ENCODE peak calls at places on chromosomes 6 and 20, in eight cellular contexts. V is endothelial cell of umbilical vein, Z is GM12865, S is AG04450, E is dorsolateral prefrontal cortex, X is kidney epithelial cell, A is H1, T is RWPE2. K is an unnamed sample.

GRCh38 chr20:62614085-62614960 is 28.0 kb upstream of the SLCO4A1 start:
- DNase-seq in S (no peak), E (no peak), X (no peak), Z (no peak), T (peak), A (no peak), V (no peak), K (no peak)

GRCh38 chr20:51579137-51579536 is 36.6 kb upstream of the NFATC2 start:
- DNase-seq in S (no peak), A (no peak), E (no peak), V (no peak), Z (no peak), X (no peak), T (no peak), K (no peak)

GRCh38 chr6:109511832-109512231 is 28.8 kb upstream of the ZBTB24 start:
- DNase-seq in T (no peak), S (no peak), V (no peak), X (no peak), E (no peak), A (no peak), Z (no peak), K (no peak)

GRCh38 chr20:38338849-38339520 is 7.3 kb upstream of the LBP start:
- DNase-seq in T (no peak), E (no peak), Z (no peak), V (no peak), S (no peak), A (peak), X (no peak), K (no peak)

GRCh38 chr20:57632286-57632685 is 12.1 kb upstream of the ZBP1 start:
- DNase-seq in X (no peak), V (no peak), S (no peak), A (no peak), E (no peak), T (no peak), Z (no peak), K (no peak)

GRCh38 chr6:92126983-92127382 is 1292.4 kb downstream of the EPHA7 start:
- DNase-seq in V (no peak), X (no peak), T (no peak), E (no peak), A (no peak), S (no peak), Z (no peak), K (no peak)

GRCh38 chr6:9957330-9957729 is 457.5 kb downstream of the TFAP2A start:
- DNase-seq in X (no peak), S (no peak), T (no peak), V (no peak), A (no peak), Z (no peak), E (no peak), K (no peak)

GRCh38 chr6:32700391-32701040 is 34.1 kb upstream of the HLA-DQB1 start:
- DNase-seq in E (no peak), T (no peak), S (peak), A (peak), V (peak), X (peak), Z (peak), K (peak)

GRCh38 chr6:131858765-131859490 is 51.1 kb downstream of the ENPP1 start:
- DNase-seq in E (no peak), S (no peak), T (no peak), V (peak), A (no peak), X (peak), Z (no peak), K (no peak)

DNA sequence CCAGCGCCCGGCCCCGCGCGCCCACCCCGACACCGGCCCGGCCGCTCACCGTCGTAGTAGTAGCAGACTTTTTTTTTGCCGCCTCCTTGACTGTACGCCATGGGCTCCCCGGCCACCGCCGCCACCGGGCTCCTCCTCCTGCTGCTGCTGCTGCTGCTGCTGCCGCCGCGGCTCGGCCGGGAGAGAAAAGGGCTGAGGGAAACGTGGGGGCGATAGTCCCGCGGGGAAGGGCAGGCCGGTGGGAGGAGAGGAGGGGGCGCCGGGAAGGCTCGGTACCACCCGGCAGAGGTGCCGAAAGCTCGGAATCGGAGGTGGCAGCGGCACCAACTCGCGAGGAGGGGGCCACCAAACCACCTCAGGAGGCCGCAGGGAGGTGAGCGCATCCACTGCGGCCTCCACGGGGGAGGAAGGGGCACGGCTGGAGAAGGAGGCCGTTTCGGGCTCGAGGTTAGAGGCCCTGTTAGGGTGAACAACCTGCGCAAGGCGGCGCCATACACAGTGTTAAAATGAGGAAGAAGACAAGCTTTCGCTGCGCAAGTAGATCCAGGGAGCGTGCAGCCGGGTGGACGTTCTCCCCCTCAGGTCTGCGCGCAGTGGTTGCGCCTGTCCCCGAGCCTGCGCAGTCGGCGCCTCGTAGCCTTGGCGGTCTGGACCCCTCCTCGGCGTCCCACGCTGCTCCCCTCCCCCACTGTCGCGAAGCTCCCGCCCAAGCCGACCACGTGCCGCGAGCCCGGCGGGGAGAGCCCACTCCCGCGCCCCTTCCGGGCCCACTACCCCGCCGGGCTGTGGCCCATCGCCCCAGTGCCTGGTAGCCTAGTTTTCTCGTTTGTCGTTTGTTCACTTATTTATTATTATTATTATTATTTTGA is at the start of gene HDAC2:
- DNase-seq in S (peak), A (peak), T (peak), Z (peak), E (peak), V (peak), X (no peak), K (peak)
- TF ChIP-seq CTCF in S (no peak), A (no peak), T (no peak), Z (peak), E (no peak), V (no peak), X (no peak), K (no peak)

DNA sequence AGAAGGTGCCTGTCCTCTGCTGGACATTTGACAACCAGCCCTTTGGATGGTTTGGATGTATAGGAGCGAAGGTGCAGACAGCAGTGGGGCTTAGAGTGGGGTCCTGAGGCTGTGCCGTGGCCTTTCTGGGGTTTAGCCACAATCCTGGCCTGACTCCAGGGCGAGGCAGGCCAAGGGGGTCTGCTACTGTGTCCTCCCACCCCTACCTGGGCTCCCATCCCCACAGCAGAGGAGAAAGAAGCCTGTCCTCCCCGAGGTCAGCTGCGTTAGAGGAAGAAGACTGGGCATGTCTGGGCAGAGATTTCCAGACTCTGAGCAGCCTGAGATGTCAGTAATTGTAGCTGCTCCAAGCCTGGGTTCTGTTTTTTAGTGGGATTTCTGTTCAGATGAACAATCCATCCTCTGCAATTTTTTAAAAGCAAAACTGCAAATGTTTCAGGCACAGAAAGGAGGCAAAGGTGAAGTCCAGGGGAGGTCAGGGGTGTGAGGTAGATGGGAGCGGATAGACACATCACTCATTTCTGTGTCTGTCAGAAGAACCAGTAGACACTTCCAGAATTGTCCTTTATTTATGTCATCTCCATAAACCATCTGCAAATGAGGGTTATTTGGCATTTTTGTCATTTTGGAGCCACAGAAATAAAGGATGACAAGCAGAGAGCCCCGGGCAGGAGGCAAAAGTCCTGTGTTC is 1.3 kb upstream of the CDKN1A start:
- DNase-seq in Z (no peak), X (no peak), S (no peak), T (no peak), V (peak), E (no peak), A (no peak), K (no peak)
- H3K4me3 ChIP-seq in Z (peak), X (no peak), S (peak), T (no peak), V (no peak), E (no peak), A (no peak), K (no peak)

GRCh38 chr20:45933231-45934045 is 1.0 kb upstream of the PCIF1 start:
- DNase-seq in T (peak), A (peak), V (peak), S (no peak), X (peak), Z (peak), E (peak), K (no peak)
- TF ChIP-seq CTCF in T (peak), A (peak), V (no peak), S (peak), X (peak), Z (peak), E (peak), K (peak)

DNA sequence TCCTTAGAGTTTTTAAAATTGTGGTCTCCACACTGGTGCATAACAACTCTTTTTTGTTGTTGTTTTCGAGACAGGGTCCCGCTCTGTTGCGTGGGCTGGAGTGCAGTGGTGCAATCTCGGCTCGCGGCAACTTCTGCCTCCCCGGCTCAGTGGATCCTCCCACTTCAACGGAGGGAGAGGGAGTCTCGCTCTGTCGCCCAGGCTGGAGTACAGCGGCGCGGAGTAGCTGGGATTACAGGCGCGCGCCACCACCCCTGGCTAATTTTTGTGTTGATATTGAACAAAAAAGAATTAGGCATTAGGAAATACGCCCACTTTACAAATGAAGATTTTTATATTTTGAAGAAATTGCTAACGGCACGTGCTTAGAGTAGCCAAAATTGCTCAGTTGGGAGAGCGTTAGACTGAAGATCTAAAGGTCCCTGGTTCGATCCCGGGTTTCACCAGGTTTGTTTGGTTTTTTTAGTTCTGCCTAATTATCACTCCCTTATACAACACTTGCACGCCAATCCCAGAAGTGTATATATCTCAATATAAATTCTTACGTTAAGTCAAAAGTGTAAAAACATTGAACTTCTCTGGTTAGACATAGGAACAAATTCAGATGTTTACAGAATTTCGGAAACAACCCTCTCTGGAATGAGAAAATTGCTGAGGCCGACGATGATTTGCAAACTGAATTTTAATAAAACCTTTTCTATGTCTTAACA is 159.6 kb downstream of the TRIM27 start:
- DNase-seq in A (no peak), V (no peak), T (no peak), E (no peak), Z (no peak), X (no peak), S (no peak), K (no peak)
- H3K4me3 ChIP-seq in A (peak), V (no peak), T (no peak), E (no peak), Z (no peak), X (no peak), S (no peak), K (no peak)

GRCh38 chr20:36504295-36504694 is 37.0 kb upstream of the MYL9 start:
- DNase-seq in V (no peak), X (no peak), A (no peak), E (no peak), Z (no peak), T (no peak), S (no peak), K (no peak)
- TF ChIP-seq CTCF in V (no peak), X (no peak), A (no peak), E (no peak), Z (no peak), T (peak), S (peak), K (no peak)

DNA sequence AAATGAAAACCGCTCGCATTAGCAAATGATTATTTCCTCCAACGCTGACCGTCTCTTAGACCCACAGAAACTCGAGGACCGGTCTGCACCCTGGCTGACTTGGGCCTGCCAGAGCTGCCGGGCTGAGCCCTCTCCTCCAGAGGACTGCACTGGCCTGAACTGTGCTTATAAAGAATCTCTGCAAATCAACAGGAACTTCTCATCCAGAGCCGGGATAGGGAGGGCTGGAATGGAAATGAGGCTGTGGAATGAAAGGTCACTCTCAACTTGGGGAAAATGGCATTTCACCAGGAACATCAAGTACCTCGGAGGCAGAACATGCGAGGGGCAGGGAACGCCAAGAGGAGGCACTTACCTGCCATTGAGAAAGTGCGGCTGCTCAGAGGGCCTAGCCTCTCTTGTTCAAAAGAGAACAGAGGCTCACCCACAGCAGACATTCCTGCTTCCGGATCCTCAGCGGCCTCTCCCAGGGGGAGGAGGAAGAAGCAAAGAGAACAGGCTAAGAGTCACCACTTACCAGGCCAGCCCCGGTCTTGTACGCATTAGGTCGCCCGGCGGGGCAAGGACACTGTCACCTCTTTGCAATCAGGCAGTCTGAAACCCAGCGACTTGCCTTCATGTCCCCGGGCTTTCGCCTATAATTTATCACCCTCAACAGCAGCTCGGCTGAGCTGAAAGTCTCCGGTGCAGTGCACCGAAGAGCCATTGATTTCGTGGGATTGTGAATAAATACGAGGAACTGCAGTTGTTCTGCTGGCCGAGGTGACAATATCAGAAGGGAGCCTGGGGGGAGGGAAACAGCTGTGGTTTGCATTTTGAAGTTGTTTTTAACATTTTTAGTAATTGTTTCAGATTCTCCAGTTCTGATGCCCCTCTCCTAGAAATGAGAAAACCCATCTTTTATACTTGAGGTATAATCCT is 37.6 kb downstream of the ZMYND8 start:
- DNase-seq in S (no peak), T (peak), X (no peak), Z (no peak), E (peak), A (peak), V (peak), K (no peak)
- H3K4me3 ChIP-seq in S (peak), T (peak), X (no peak), Z (no peak), E (peak), A (peak), V (peak), K (no peak)

DNA sequence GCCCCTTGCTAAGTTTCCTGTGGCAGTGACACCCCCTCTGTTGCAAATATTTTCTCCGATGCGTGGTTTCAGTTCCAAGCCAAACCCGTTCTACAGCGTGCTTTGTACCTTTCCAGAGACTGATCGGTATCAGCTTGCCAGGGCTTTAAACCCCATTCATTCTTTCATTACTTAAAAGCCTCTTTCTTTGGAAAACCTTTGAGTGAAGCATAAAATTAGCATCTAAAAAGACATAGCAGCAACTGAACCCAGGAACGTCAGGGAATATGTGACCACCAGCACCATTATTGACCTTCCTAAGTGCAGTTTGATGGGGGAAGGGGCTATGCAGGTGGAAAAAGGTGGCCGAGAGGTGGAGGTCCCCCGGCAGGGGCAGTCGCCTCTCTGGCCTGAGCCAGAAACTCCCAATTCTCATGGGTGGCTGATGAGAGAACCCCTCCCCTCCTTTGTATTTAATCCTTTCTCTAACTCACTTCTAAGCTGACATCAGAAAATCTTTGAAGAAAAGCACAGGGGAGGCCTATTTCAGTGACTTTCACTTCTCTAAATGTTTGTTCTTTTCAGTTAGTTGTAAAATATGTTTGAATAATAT is 89.4 kb downstream of the RSPH3 start:
- DNase-seq in T (no peak), A (no peak), E (no peak), V (no peak), Z (peak), X (no peak), S (no peak), K (no peak)
- TF ChIP-seq CTCF in T (no peak), A (no peak), E (no peak), V (no peak), Z (no peak), X (no peak), S (no peak), K (no peak)

GRCh38 chr6:119218548-119218947 is 131.0 kb downstream of the MAN1A1 start:
- DNase-seq in E (no peak), V (no peak), A (no peak), X (no peak), Z (no peak), S (no peak), T (no peak), K (no peak)
- H3K4me3 ChIP-seq in E (no peak), V (no peak), A (no peak), X (no peak), Z (no peak), S (no peak), T (no peak), K (no peak)

DNA sequence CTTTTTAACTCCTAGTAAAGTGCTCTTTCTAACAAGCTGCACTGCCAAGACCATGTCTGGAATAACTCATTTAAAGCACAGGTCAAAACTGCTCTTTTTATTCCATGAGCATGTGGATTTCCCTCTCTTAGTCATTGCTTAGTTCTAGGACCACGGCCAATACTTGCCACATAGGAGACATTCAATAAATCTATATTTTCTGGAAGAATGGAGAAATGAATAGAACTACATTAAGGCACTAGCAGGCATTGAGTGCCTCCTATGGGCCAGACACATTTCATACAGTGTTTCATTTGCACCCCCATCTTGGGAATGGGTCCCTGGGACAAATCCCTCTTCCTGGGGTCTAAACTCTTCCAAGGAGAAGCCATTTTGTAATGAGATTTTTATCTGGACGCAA is 552.8 kb upstream of the CITED2 start:
- DNase-seq in V (peak), A (no peak), S (peak), Z (no peak), X (no peak), T (no peak), E (no peak), K (no peak)
- TF ChIP-seq CTCF in V (no peak), A (no peak), S (peak), Z (peak), X (no peak), T (no peak), E (no peak), K (peak)